ENCODE peak calls at places on chromosomes 7 and 10, in eight cellular contexts. B is astrocyte, J is fibroblast of mammary gland, V is trophoblast cell, F is aorta, L is fibroblast of villous mesenchyme, X is cardiac muscle cell, E is stomach. H is an unnamed sample.
A peak's percentile ranks its signal among the peaks of the same experiment; 100 is the strongest.

GRCh38 chr7:131724776-131725345 is 168.4 kb upstream of the PODXL start:
- DNase-seq in B (no peak), J (no peak), V (no peak), F (no peak), L (no peak), X (no peak), E (no peak), H (no peak)

GRCh38 chr7:151089893-151090730 is 3.8 kb downstream of the AGAP3 start:
- DNase-seq in B (no peak), J (peak; percentile 49), V (no peak), F (no peak), L (peak; percentile 31), X (no peak), E (no peak), H (no peak)

GRCh38 chr10:27742195-27742925 is 3.3 kb downstream of the MKX start:
- DNase-seq in B (peak; percentile 69), J (peak; percentile 82), V (peak; percentile 94), F (peak; percentile 94), L (peak; percentile 78), X (peak; percentile 90), E (peak; percentile 86), H (peak; percentile 95)

GRCh38 chr7:30594055-30594539 is 581 bp upstream of the GARS1 start:
- DNase-seq in B (no peak), J (peak; percentile 36), V (no peak), F (peak; percentile 67), L (no peak), X (no peak), E (no peak), H (no peak)

GRCh38 chr7:373818-374705 is 84.1 kb downstream of the FOXL3 start:
- DNase-seq in B (no peak), J (no peak), V (no peak), F (peak; percentile 69), L (no peak), X (no peak), E (peak; percentile 25), H (no peak)

GRCh38 chr7:101218236-101219130 is 518 bp downstream of the ZNHIT1 start:
- DNase-seq in B (no peak), J (no peak), V (no peak), F (no peak), L (peak; percentile 35), X (no peak), E (no peak), H (no peak)

GRCh38 chr10:3680186-3680585 is 104.8 kb downstream of the KLF6 start:
- DNase-seq in B (no peak), J (no peak), V (no peak), F (no peak), L (no peak), X (no peak), E (no peak), H (no peak)

GRCh38 chr7:80361948-80362347 is 149.9 kb downstream of the GNAT3 start:
- DNase-seq in B (peak; percentile 20), J (no peak), V (peak; percentile 25), F (no peak), L (no peak), X (no peak), E (no peak), H (no peak)

GRCh38 chr10:96974348-96974747 is 142.2 kb downstream of the LCOR start:
- DNase-seq in B (peak; percentile 26), J (peak; percentile 69), V (no peak), F (no peak), L (no peak), X (no peak), E (no peak), H (peak; percentile 75)

GRCh38 chr7:121752706-121753105 is 120.3 kb upstream of the PTPRZ1 start:
- DNase-seq in B (peak; percentile 4), J (peak; percentile 18), V (peak; percentile 37), F (no peak), L (peak; percentile 8), X (peak; percentile 22), E (no peak), H (no peak)

GRCh38 chr10:58701398-58702135 is 188.9 kb downstream of the BICC1 start:
- DNase-seq in B (peak; percentile 86), J (peak; percentile 95), V (peak; percentile 31), F (no peak), L (peak; percentile 71), X (no peak), E (no peak), H (peak; percentile 92)

GRCh38 chr10:78419481-78420265 is 386.0 kb downstream of the RPS24 start:
- DNase-seq in B (no peak), J (no peak), V (no peak), F (peak; percentile 5), L (no peak), X (no peak), E (peak; percentile 19), H (no peak)

GRCh38 chr7:23242321-23242720 is 4.3 kb upstream of the GPNMB start:
- DNase-seq in B (no peak), J (peak; percentile 49), V (peak; percentile 28), F (no peak), L (no peak), X (no peak), E (no peak), H (no peak)

DNA sequence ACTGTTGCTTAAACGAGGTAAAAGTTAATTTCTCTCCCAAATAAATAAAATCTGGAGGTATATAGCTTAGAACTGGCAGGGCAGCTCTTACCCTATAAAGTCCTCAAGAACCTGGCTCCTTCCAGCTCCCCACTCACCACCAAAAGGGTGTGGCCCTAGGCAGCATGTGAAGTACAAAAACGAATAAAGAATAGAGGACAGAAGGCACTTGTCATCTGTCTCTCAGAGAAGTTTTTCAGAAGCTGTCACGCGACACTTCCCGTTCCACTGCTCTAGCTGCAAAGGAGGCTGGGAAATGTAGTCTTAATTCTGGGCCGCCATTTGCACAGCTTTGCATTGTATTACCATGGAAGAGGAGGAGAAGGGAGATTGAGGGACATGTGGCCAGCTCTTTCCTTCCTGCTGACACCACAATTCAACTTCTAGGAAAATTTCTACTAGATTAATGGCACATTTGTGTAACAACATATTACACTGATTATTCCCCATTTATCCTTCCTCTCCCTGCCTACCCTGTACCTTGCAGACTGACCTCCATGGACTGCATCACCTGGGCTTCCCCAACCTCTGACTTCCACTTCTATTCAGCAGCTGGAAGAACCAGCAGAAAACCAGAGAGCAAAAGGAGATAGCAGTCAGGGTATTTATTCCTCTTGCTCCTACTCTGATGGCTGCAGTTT is 62.2 kb downstream of the CCDC71L start:
- DNase-seq in B (peak; percentile 49), J (peak; percentile 69), V (peak; percentile 81), F (no peak), L (peak; percentile 55), X (peak; percentile 73), E (peak; percentile 76), H (peak; percentile 77)
- H3K4me3 ChIP-seq in B (peak overlapping the region; percentile 55), J (peak overlapping the region; percentile 56), V (no peak overlapping the region), F (peak overlapping the region; percentile 24), L (peak overlapping the region; percentile 57), X (peak overlapping the region; percentile 25), E (peak overlapping the region; percentile 45), H (peak overlapping the region; percentile 44)

GRCh38 chr10:132554991-132555647 is 17.5 kb downstream of the INPP5A start:
- DNase-seq in B (no peak), J (no peak), V (no peak), F (peak; percentile 85), L (peak; percentile 22), X (no peak), E (peak; percentile 52), H (no peak)
- H3K4me3 ChIP-seq in B (no peak overlapping the region), J (no peak overlapping the region), V (peak overlapping the region; percentile 64), F (no peak overlapping the region), L (no peak overlapping the region), X (no peak overlapping the region), E (no peak overlapping the region), H (no peak overlapping the region)

DNA sequence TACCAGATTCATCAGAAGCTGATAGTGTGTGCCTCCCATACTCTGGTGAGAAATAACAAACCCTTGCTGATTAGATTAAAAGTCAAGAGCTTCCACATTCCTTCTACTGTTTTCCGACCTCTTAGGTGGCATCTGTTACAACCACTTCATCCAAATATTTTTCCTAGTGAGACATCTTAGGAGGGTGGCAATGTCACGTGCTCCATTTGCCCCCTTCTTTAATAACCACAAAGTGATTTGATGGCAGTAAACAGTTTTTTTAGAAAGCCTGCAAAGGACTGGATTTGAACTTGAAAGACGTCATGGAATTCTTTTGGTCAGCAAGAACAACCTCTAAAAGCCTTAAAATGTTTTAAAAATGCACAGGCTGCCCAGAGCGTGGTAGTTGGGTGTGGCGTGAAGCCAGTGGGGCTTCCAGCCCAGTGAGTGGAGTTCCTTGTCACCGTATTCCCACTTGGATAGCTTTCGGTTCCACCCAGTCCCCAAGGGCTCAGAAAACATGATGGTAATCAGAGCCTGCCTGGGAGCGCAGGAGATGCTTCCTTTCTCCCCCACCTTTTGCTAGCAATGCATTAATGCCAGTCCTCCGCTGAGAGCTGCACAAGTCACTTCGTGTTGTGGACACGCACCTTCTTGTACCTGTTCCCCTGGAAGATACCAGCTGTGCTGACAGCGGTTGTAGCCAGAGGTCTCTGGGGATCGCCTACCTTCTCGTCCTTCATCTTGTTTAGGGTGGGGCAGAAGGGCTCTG is 256.4 kb downstream of the KIAA1217 start:
- DNase-seq in B (peak; percentile 99), J (peak; percentile 90), V (peak; percentile 59), F (no peak), L (peak; percentile 67), X (peak; percentile 35), E (peak; percentile 57), H (no peak)
- H3K4me3 ChIP-seq in B (peak overlapping the region; percentile 86), J (no peak overlapping the region), V (no peak overlapping the region), F (no peak overlapping the region), L (no peak overlapping the region), X (no peak overlapping the region), E (peak overlapping the region; percentile 25), H (no peak overlapping the region)

GRCh38 chr10:18332048-18332447 is 191.8 kb downstream of the CACNB2 start:
- DNase-seq in B (no peak), J (peak; percentile 69), V (no peak), F (no peak), L (no peak), X (peak; percentile 13), E (no peak), H (peak; percentile 14)

GRCh38 chr10:18328941-18329340 is 188.7 kb downstream of the CACNB2 start:
- DNase-seq in B (no peak), J (no peak), V (no peak), F (no peak), L (no peak), X (no peak), E (no peak), H (no peak)

GRCh38 chr10:18333616-18334015 is 193.4 kb downstream of the CACNB2 start:
- DNase-seq in B (no peak), J (no peak), V (no peak), F (no peak), L (no peak), X (no peak), E (no peak), H (no peak)

GRCh38 chr10:18332484-18332883 is 192.3 kb downstream of the CACNB2 start:
- DNase-seq in B (no peak), J (no peak), V (no peak), F (no peak), L (no peak), X (peak; percentile 24), E (no peak), H (no peak)

DNA sequence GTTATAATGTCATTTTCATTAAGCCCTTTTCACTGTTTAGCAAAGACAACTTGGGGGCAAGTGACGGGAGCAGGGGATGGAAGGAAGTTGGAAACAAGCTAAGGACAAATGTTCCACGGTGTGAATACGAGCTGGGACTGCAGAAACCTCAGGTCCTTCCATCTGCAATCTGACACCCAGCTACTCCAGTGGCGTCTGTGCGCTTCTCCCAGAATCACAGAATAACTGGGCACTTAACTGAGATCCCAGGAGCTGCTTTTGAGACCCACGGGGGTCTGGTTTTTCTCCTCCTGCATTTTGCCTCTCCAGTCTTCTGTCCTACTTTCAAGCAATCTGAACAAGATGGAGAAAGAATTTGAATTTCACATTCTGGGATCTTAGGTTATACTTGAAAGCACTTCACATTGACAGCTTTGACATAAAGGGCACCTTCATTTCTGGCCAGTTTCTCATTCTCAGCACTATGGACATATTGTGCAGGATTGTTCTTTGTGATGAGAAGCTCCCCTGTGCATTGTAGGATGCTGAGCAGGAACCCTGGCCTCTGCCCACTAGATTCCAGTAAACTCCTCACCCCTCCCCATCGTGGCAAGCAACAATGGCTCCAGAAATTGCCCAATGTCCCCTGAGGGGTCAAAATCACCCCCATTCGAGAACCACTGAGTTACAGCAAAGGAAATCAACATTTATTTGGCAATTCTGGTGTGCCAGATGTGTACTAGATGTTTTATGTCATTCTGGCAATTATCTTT is 194.1 kb downstream of the CACNB2 start:
- DNase-seq in B (no peak), J (peak; percentile 19), V (no peak), F (no peak), L (no peak), X (peak; percentile 82), E (no peak), H (no peak)
- H3K4me3 ChIP-seq in B (no peak overlapping the region), J (no peak overlapping the region), V (no peak overlapping the region), F (peak overlapping the region; percentile 82), L (peak overlapping the region; percentile 18), X (no peak overlapping the region), E (no peak overlapping the region), H (peak overlapping the region; percentile 41)

H was measured in foreskin fibroblast.